ENCODE peak calls at places on chromosomes 4 and X, in five cellular contexts. M, P, C, A and D are unnamed samples.

GRCh38 chrX:1393871-1394615 is 2.1 kb upstream of the SLC25A6 start:
- DNase-seq in P (no peak), M (no peak), A (no peak), C (no peak), D (no peak)

GRCh38 chr4:66489370-66489769 is 819.1 kb upstream of the EPHA5 start:
- DNase-seq in M (peak; percentile 32), C (no peak), P (no peak), A (peak; percentile 32), D (no peak)

GRCh38 chr4:145107126-145107525 is 9.0 kb downstream of the ABCE1 start:
- DNase-seq in P (no peak), M (no peak), C (peak; percentile 34), A (no peak), D (no peak)

GRCh38 chr4:70747874-70748273 is 26.1 kb downstream of the RUFY3 start:
- DNase-seq in M (peak; percentile 56), P (no peak), C (no peak), A (no peak), D (peak; percentile 67)

GRCh38 chr4:39256436-39256835 is 74.1 kb downstream of the WDR19 start:
- DNase-seq in M (peak; percentile 50), A (no peak), C (no peak), P (no peak), D (no peak)

GRCh38 chrX:24515447-24515846 is 50.4 kb downstream of the PDK3 start:
- DNase-seq in P (no peak), M (peak; percentile 1), C (no peak), A (peak; percentile 4), D (peak; percentile 32)

GRCh38 chrX:71315917-71316316 is 14.4 kb downstream of the ITGB1BP2 start:
- DNase-seq in P (no peak), A (no peak), C (no peak), M (peak; percentile 78), D (peak; percentile 83)

GRCh38 chr4:64584981-64585557 is 175.8 kb upstream of the TECRL start:
- DNase-seq in C (peak; percentile 24), A (peak; percentile 55), P (no peak), M (peak; percentile 25), D (peak; percentile 53)

GRCh38 chrX:2391869-2392606 is 108.7 kb downstream of the DHRSX start:
- DNase-seq in A (peak; percentile 96), M (peak; percentile 93), C (no peak), P (no peak), D (peak; percentile 80)

GRCh38 chr4:7338876-7339623 is 95.7 kb downstream of the PSAPL1 start:
- DNase-seq in P (no peak), A (no peak), M (no peak), C (no peak), D (no peak)

GRCh38 chr4:76251448-76252270 is at the start of gene FAM47E:
- DNase-seq in P (no peak), A (peak; percentile 41), C (peak; percentile 80), M (peak; percentile 67), D (peak; percentile 8)

GRCh38 chr4:145182212-145182611 is 1.8 kb upstream of the OTUD4 start:
- DNase-seq in M (no peak), A (no peak), C (no peak), P (no peak), D (no peak)

GRCh38 chr4:26217961-26218676 is 102.7 kb upstream of the RBPJ start:
- DNase-seq in C (no peak), M (peak; percentile 46), P (no peak), A (no peak), D (peak; percentile 48)

GRCh38 chr4:18593297-18594002 is 571.9 kb upstream of the LCORL start:
- DNase-seq in M (peak; percentile 73), A (peak; percentile 77), C (peak; percentile 17), P (no peak), D (peak; percentile 78)

GRCh38 chrX:29225670-29226069 is 638.4 kb downstream of the IL1RAPL1 start:
- DNase-seq in M (no peak), P (no peak), A (no peak), C (no peak), D (no peak)

GRCh38 chr4:101831816-101832215 is 41.3 kb downstream of the BANK1 start:
- DNase-seq in M (peak; percentile 9), A (no peak), P (no peak), C (no peak), D (no peak)

GRCh38 chrX:71367396-71367795 is 1.2 kb downstream of the TAF1 start:
- DNase-seq in M (peak; percentile 18), C (no peak), A (no peak), P (no peak), D (no peak)

GRCh38 chrX:1592128-1592862 is 891 bp downstream of the AKAP17A start:
- DNase-seq in C (no peak), A (peak; percentile 36), P (no peak), M (peak; percentile 41), D (peak; percentile 24)

GRCh38 chr4:15025693-15026092 is 23.4 kb downstream of the CPEB2 start:
- DNase-seq in M (no peak), P (no peak), A (no peak), C (no peak), D (no peak)

GRCh38 chr4:118224239-118224829 is 128.5 kb downstream of the PRSS12 start:
- DNase-seq in A (peak; percentile 68), P (no peak), M (peak; percentile 74), C (peak; percentile 29), D (peak; percentile 78)

GRCh38 chr4:11599044-11599443 is 170.3 kb upstream of the HS3ST1 start:
- DNase-seq in C (no peak), A (peak; percentile 49), P (no peak), M (no peak), D (no peak)

GRCh38 chr4:123397276-123398150 is 918 bp downstream of the SPRY1 start:
- DNase-seq in A (peak; percentile 67), M (peak; percentile 43), C (peak; percentile 45), P (peak; percentile 24), D (peak; percentile 42)

GRCh38 chr4:67288964-67289363 is 256.3 kb downstream of the CENPC start:
- DNase-seq in M (peak; percentile 7), P (no peak), A (peak; percentile 18), C (no peak), D (peak; percentile 0)